ENCODE peak calls at places on chromosomes 7 and 10, in five cellular contexts. P is GM23338, F is cardiac muscle cell, X is fibroblast of lung, J is tibial nerve. N is an unnamed sample. For H3K36me3, the result is how much of the 10 kb centered on the place peaks cover.

GRCh38 chr7:101650579-101651081 is 21.5 kb upstream of the MYL10 start:
- DNase-seq in F (no peak), X (no peak), J (no peak), P (no peak), N (no peak)

GRCh38 chr7:57250801-57251200 is 118.6 kb upstream of the ZNF479 start:
- DNase-seq in F (no peak), X (no peak), P (no peak), J (no peak), N (no peak)

GRCh38 chr10:101135151-101136006 is 4.3 kb downstream of the TLX1 start:
- DNase-seq in F (no peak), J (no peak), P (no peak), X (no peak), N (no peak)

GRCh38 chr10:36759111-36759805 is 366.1 kb upstream of the ANKRD30A start:
- DNase-seq in X (peak), J (no peak), F (no peak), P (no peak), N (peak)

GRCh38 chr10:133390597-133391248 is 3.2 kb upstream of the MTG1 start:
- DNase-seq in J (no peak), F (no peak), P (no peak), X (no peak), N (no peak)

GRCh38 chr7:121180436-121181063 is 148.2 kb upstream of the WNT16 start:
- DNase-seq in P (no peak), F (no peak), J (no peak), X (no peak), N (no peak)

GRCh38 chr7:66043681-66044497 is 31.7 kb upstream of the ASL start:
- DNase-seq in J (no peak), P (peak), F (peak), X (peak), N (no peak)

GRCh38 chr10:13346280-13346819 is 1.7 kb downstream of the SEPHS1 start:
- DNase-seq in F (no peak), P (no peak), X (peak), J (no peak), N (peak)

GRCh38 chr7:127940365-127941160 is 90.7 kb downstream of the LRRC4 start:
- DNase-seq in P (no peak), J (no peak), F (no peak), X (peak), N (no peak)

GRCh38 chr7:127941471-127941870 is 89.8 kb downstream of the LRRC4 start:
- DNase-seq in P (no peak), J (no peak), X (no peak), F (no peak), N (no peak)

GRCh38 chr7:127946081-127946480 is 85.2 kb downstream of the LRRC4 start:
- DNase-seq in P (no peak), X (no peak), F (no peak), J (no peak), N (no peak)

GRCh38 chr7:127946847-127947246 is 84.4 kb downstream of the LRRC4 start:
- DNase-seq in P (no peak), F (no peak), X (peak), J (no peak), N (no peak)

DNA sequence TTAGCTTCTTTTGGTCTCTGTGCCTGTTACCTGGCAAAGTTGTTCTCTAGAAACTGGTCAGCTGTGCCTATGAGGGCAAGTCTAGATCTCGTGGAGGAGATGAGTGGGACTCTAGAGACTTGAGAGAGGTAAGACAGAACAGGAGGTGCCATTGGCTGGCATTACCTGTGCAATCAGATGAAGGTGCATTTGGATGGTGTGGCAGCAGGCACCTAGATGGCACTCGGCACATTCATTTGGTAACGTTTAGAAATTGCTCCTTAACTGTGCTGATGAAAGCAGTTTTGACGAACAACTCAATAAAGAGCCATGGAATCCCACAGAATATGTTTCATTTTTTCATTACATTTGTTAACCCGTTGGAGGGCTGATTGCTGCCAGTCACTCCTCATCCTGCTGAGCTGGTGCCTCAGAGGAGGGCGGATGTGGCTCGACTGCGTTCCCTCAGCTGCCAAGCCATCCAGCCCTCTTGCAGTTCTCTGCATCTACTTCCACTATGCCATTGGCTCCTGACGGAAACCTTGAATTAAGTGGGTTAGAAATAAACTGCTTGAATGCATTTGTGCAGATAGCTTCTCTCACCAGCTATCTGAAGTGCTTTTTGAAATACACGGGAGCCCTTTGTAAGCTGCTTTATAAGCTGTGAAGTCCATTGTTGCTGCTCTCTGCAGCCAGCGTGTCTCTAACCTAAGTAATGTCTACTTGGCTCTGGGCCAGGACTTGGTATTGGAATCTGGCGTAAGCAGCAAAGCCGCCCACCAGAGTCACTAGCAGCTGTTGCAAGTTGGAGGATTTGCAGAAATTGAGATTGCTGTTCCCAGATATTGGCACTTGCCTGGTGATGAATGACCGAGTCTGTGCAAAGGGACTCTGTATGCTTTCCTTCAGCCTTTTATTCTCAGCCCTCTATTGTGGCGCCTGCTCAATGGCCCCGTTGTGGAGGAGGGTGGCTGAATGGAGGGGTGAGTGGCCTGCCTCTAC is 87.4 kb downstream of the LRRC4 start:
- DNase-seq in J (no peak), X (peak), F (peak), P (no peak), N (peak)
- H3K27ac ChIP-seq in J (no peak), X (no peak), F (no peak), P (no peak), N (no peak)

GRCh38 chr7:136845899-136846465 is 22.5 kb upstream of the CHRM2 start:
- DNase-seq in F (no peak), X (peak), J (no peak), P (no peak), N (no peak)
- H3K36me3 ChIP-seq in F (under half), X (under half), J (under half), P (under half), N (under half)

DNA sequence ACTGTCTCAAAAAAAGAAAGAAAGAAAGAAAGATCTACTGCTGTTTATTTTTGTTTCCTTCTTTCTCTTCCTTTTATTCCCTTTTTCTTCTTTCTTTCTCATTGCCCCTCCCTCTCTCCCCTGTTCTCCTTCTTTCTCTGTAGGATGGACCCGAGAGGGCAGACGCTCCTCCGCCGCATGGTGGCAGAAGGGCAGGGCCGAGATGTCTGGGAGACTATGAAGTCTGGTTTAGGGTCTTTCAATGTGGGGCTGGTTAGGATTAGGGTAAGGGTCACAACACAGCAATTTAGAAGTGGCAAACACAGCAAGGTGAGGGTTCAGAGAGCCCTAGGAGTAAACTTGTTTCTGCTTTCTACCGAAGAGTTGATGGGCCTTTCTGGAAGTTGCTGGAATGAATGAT is 45.7 kb upstream of the RASGEF1A start:
- DNase-seq in F (no peak), P (no peak), J (no peak), X (no peak), N (no peak)
- TF ChIP-seq CTCF in F (no peak), P (peak), J (no peak), X (no peak), N (no peak)

GRCh38 chr10:34858003-34858402 is 42.9 kb upstream of the PARD3 start:
- DNase-seq in X (no peak), F (no peak), J (no peak), P (no peak), N (no peak)
- H3K27ac ChIP-seq in X (no peak), F (no peak), J (no peak), P (no peak), N (no peak)

N was measured in brain microvascular endothelial cell.